ENCODE peak calls at places on chromosomes 4 and X, in four cellular contexts. F, J, X and N are unnamed samples.

GRCh38 chr4:48681856-48682255 is 98.2 kb downstream of the FRYL start:
- DNase-seq in F (no peak), J (no peak), X (no peak), N (no peak)

GRCh38 chr4:67565284-67565683 is 6.8 kb downstream of the STAP1 start:
- DNase-seq in F (no peak), J (no peak), X (no peak), N (no peak)

GRCh38 chr4:10135252-10135651 is 18.7 kb upstream of the WDR1 start:
- DNase-seq in F (no peak), J (no peak), X (no peak), N (no peak)

GRCh38 chr4:183987529-183987946 is 82.4 kb downstream of the STOX2 start:
- DNase-seq in F (peak; percentile 76), J (peak; percentile 82), X (no peak), N (peak; percentile 71)

GRCh38 chr4:764405-765169 is 59.0 kb downstream of the PCGF3 start:
- DNase-seq in F (no peak), J (no peak), X (no peak), N (no peak)

GRCh38 chr4:147566762-147567161 is 50.4 kb upstream of the TMEM184C start:
- DNase-seq in F (no peak), J (no peak), X (no peak), N (no peak)

GRCh38 chr4:107619065-107619464 is 101.0 kb downstream of the PAPSS1 start:
- DNase-seq in F (no peak), J (no peak), X (no peak), N (no peak)

GRCh38 chr4:185305979-185306442 is 89.7 kb downstream of the LRP2BP start:
- DNase-seq in F (peak; percentile 72), J (no peak), X (no peak), N (no peak)

GRCh38 chrX:11111038-11111851 is at the start of gene HCCS:
- DNase-seq in F (peak; percentile 90), J (peak; percentile 89), X (peak; percentile 89), N (peak; percentile 71)

GRCh38 chrX:22395372-22395771 is 122.7 kb downstream of the CBLL2 start:
- DNase-seq in F (no peak), J (no peak), X (no peak), N (no peak)

GRCh38 chrX:22389544-22390243 is 117.0 kb downstream of the CBLL2 start:
- DNase-seq in F (no peak), J (no peak), X (no peak), N (no peak)

GRCh38 chrX:22397566-22397965 is 124.9 kb downstream of the CBLL2 start:
- DNase-seq in F (no peak), J (no peak), X (no peak), N (no peak)

GRCh38 chrX:22396408-22396807 is 123.7 kb downstream of the CBLL2 start:
- DNase-seq in F (no peak), J (no peak), X (no peak), N (no peak)

GRCh38 chrX:22392176-22392814 is 119.6 kb downstream of the CBLL2 start:
- DNase-seq in F (no peak), J (no peak), X (no peak), N (no peak)
- H3K4me3 ChIP-seq in F (no peak overlapping the region), J (no peak overlapping the region), X (no peak overlapping the region), N (no peak overlapping the region)

GRCh38 chr4:87213425-87213824 is 7.0 kb downstream of the KLHL8 start:
- DNase-seq in F (no peak), J (no peak), X (no peak), N (no peak)

GRCh38 chr4:87220094-87220831 is at the start of gene KLHL8:
- DNase-seq in F (peak; percentile 95), J (peak; percentile 92), X (peak; percentile 85), N (peak; percentile 80)

GRCh38 chr4:87211249-87211952 is 9.0 kb downstream of the KLHL8 start:
- DNase-seq in F (no peak), J (no peak), X (no peak), N (no peak)

GRCh38 chr4:87219648-87220093 is 747 bp downstream of the KLHL8 start:
- DNase-seq in F (peak; percentile 77), J (peak; percentile 67), X (no peak), N (no peak)

DNA sequence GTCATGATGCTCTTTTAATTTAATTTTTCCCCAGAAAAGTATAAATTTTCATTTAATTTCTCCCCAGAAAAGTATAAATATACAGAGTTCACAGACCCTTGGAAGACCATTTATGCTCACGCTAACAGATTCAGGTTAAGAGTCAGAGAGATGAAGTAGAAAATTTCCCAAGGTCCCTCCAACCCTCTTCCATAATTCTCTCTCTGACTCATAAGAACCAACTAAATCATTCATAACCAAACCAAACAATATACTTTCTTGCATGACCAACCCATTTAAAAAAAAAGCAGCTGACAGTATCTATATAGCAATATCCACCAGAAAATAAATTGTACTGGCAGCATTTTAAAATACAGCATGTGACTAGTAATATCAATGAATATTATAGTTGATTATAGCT is 3.9 kb downstream of the KLHL8 start:
- DNase-seq in F (no peak), J (no peak), X (no peak), N (no peak)
- H3K4me1 ChIP-seq in F (no peaks in the 10 kb centered on the region), J (no peaks in the 10 kb centered on the region), X (peaks cover 23% of the 10 kb centered on the region), N (no peaks in the 10 kb centered on the region)

DNA sequence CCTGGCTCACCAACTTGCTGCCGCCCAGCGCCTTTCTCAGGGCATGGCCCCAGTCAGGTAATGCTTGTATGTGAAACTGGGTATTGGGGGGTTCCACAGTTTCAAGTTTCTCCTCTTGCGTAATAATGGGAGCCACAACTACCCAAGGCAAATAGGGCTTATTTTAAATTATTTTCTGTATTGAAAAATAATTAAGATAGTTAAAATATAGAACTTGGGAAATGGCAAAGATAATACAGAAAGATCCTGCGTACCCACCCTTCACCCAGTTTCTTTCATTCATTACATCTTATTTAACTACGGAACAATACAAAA is 287 bp upstream of the QRFPR start:
- DNase-seq in F (no peak), J (no peak), X (no peak), N (no peak)
- H3K4me3 ChIP-seq in F (peak overlapping the region; percentile 79), J (no peak overlapping the region), X (peak overlapping the region; percentile 33), N (peak overlapping the region; percentile 61)

DNA sequence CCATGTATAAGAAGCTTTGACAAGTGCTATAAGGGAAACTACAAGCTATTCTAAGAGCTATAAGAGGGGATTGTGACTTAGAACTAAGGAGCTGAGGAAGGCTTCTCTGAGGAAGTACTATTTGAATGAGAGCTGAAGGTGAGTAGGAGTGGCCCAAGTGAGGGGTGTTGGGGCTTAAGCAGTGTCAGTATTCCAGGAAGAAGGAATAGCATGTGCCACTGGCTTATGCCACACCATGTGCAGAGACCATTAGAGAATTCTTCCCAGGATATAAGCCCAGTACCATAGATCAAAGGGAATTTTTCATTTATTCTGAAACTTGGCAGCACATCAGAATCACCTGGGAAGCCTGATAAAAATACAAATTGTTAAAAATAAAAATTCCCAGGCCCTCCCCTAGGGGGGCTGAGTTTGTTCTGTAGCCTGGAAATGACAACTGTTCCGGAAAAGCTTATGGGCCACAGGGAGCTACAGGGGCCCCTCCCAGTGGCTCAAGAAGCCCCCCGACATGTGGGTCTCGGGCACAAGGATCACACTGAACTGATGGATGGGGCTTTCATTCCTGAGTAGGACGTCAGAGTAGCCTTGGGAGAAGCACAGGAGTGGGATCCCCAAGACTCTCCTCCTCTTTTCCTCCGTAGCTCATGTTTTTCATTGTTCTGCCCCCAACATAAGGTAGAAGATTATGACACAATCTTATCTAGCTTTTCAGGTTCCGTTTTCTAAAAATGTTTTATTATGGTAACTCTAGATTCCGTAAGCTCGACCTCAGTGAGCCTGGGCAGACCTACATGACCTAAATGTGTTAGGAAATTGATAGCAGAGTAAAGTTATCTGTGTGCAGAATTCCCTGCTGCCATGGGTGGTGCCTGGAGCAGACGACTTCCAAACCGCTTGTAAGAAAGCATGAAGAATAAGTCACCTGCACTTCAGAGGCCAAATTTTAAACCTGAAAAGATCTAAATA is 119.3 kb downstream of the AFF1 start:
- DNase-seq in F (no peak), J (no peak), X (no peak), N (no peak)
- H3K4me1 ChIP-seq in F (peaks cover 5% of the 10 kb centered on the region), J (peaks cover 19% of the 10 kb centered on the region), X (peaks cover 79% of the 10 kb centered on the region), N (peaks cover 30% of the 10 kb centered on the region)

DNA sequence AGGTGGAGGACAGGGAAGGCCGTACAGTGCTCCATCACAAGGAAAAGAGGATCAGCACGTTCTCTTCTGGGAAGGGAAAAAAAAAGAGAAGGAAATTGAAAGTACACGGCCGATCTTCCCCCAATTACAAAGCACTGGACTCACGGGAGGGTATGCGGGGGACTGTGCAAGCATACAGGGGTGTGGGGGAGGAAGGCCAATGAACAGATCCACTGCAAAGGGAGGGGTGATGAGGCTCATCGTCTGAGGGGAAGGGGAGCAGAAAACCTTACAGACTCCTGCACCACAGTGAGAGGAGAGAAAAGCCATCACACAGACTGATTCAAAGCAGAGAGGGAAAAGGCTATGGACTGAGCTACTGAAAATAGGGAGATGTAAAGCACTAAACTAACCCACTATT is 1.1 kb downstream of the ELK1 start:
- DNase-seq in F (no peak), J (no peak), X (no peak), N (no peak)
- H3K4me3 ChIP-seq in F (peak overlapping the region; percentile 73), J (no peak overlapping the region), X (peak overlapping the region; percentile 65), N (peak overlapping the region; percentile 65)

GRCh38 chr4:151432654-151433053 is 23.7 kb downstream of the FHIP1A start:
- DNase-seq in F (no peak), J (no peak), X (no peak), N (no peak)
- H3K4me1 ChIP-seq in F (peaks cover 9% of the 10 kb centered on the region), J (peaks cover 3% of the 10 kb centered on the region), X (peaks cover 3% of the 10 kb centered on the region), N (no peaks in the 10 kb centered on the region)